ENCODE peak calls at places on chromosomes 3 and 15, in four cellular contexts. A, M, Q and H are unnamed samples.

GRCh38 chr15:101258238-101259144 is 6.6 kb upstream of the CHSY1 start:
- DNase-seq in A (peak; percentile 65), M (peak; percentile 83), Q (peak; percentile 66), H (peak; percentile 45)

GRCh38 chr15:70140031-70140542 is 42.4 kb upstream of the TLE3 start:
- DNase-seq in A (no peak), M (peak; percentile 38), Q (no peak), H (no peak)

GRCh38 chr3:133986302-133986701 is 43.4 kb downstream of the SLCO2A1 start:
- DNase-seq in A (no peak), M (peak; percentile 79), Q (no peak), H (peak; percentile 60)

GRCh38 chr3:183764854-183765731 is 60.3 kb downstream of the MAP6D1 start:
- DNase-seq in A (peak; percentile 93), M (no peak), Q (peak; percentile 80), H (peak; percentile 3)

GRCh38 chr15:42233107-42233506 is 25.0 kb upstream of the VPS39 start:
- DNase-seq in A (no peak), M (no peak), Q (no peak), H (no peak)

GRCh38 chr3:50226888-50227389 is 9.1 kb upstream of the GNAI2 start:
- DNase-seq in A (peak; percentile 65), M (peak; percentile 54), Q (no peak), H (no peak)

GRCh38 chr3:9179826-9180763 is 69.4 kb downstream of the SRGAP3 start:
- DNase-seq in A (no peak), M (peak; percentile 71), Q (no peak), H (no peak)

GRCh38 chr15:88401972-88402656 is 65.1 kb downstream of the MRPL46 start:
- DNase-seq in A (no peak), M (peak; percentile 19), Q (no peak), H (peak; percentile 0)

GRCh38 chr15:88623632-88624031 is 2.5 kb downstream of the AEN start:
- DNase-seq in A (no peak), M (no peak), Q (no peak), H (no peak)

GRCh38 chr3:113212155-113212844 is 943 bp downstream of the BOC start:
- DNase-seq in A (peak; percentile 47), M (peak; percentile 61), Q (no peak), H (no peak)

GRCh38 chr3:18987862-18988447 is 160.4 kb upstream of the KCNH8 start:
- DNase-seq in A (no peak), M (no peak), Q (no peak), H (peak; percentile 41)

GRCh38 chr3:126212629-126213375 is 32.4 kb upstream of the ALDH1L1 start:
- DNase-seq in A (peak; percentile 73), M (peak; percentile 60), Q (no peak), H (peak; percentile 20)

GRCh38 chr3:140205598-140205997 is 270.6 kb downstream of the CLSTN2 start:
- DNase-seq in A (no peak), M (no peak), Q (no peak), H (no peak)

GRCh38 chr3:8709801-8710524 is 23.6 kb upstream of the CAV3 start:
- DNase-seq in A (no peak), M (no peak), Q (no peak), H (peak; percentile 97)

GRCh38 chr3:16370503-16370871 is 105.5 kb downstream of the OXNAD1 start:
- DNase-seq in A (no peak), M (no peak), Q (no peak), H (no peak)

GRCh38 chr15:77503240-77503639 is 82.6 kb downstream of the HMG20A start:
- DNase-seq in A (no peak), M (no peak), Q (no peak), H (no peak)

GRCh38 chr15:89003865-89004725 is 84.2 kb upstream of the ABHD2 start:
- DNase-seq in A (no peak), M (peak; percentile 53), Q (peak; percentile 58), H (no peak)

GRCh38 chr15:80778621-80778963 is 578 bp upstream of the CEMIP start:
- DNase-seq in A (no peak), M (no peak), Q (no peak), H (no peak)

GRCh38 chr3:30333903-30334302 is 272.5 kb upstream of the TGFBR2 start:
- DNase-seq in A (peak; percentile 38), M (no peak), Q (no peak), H (no peak)